ENCODE peak calls at places on chromosomes 13 and 19, in six cellular contexts. T, O, Y, B, C and G are unnamed samples.

GRCh38 chr19:17790059-17790780 is 4.7 kb upstream of the B3GNT3 start:
- DNase-seq in T (no peak), O (no peak), Y (no peak), B (no peak), C (no peak), G (no peak)

GRCh38 chr19:29001922-29002247 is 211.1 kb downstream of the UQCRFS1 start:
- DNase-seq in T (no peak), O (no peak), Y (peak), B (no peak), C (no peak), G (no peak)

GRCh38 chr19:12899891-12900518 is 9.0 kb downstream of the GCDH start:
- DNase-seq in T (no peak), O (no peak), Y (no peak), B (no peak), C (no peak), G (no peak)

GRCh38 chr19:47049307-47049700 is 880 bp upstream of the TMEM160 start:
- DNase-seq in T (peak), O (no peak), Y (no peak), B (no peak), C (no peak), G (no peak)

GRCh38 chr19:11382898-11383705 is 1.0 kb downstream of the EPOR start:
- DNase-seq in T (peak), O (no peak), Y (no peak), B (no peak), C (no peak), G (no peak)

GRCh38 chr13:28679628-28680027 is 20.7 kb downstream of the POMP start:
- DNase-seq in T (peak), O (no peak), Y (no peak), B (no peak), C (no peak), G (no peak)

GRCh38 chr19:4609878-4610511 is 29.3 kb upstream of the TNFAIP8L1 start:
- DNase-seq in T (no peak), O (no peak), Y (peak), B (no peak), C (no peak), G (no peak)

GRCh38 chr19:374183-374885 is 29.7 kb upstream of the MIER2 start:
- DNase-seq in T (no peak), O (no peak), Y (no peak), B (no peak), C (no peak), G (peak)

GRCh38 chr19:35522745-35523327 is 5.3 kb downstream of the SBSN start:
- DNase-seq in T (no peak), O (no peak), Y (no peak), B (no peak), C (no peak), G (no peak)

GRCh38 chr19:58460039-58460438 is 6.8 kb upstream of the ZNF324 start:
- DNase-seq in T (no peak), O (no peak), Y (no peak), B (no peak), C (no peak), G (no peak)